ENCODE peak calls at places on chromosomes 6 and 20, in nine cellular contexts. One of them, this sample, is unnamed.

GRCh38 chr20:63682384-63683139 is 13.9 kb upstream of the TNFRSF6B start:
- DNase-seq in EL: peak
- DNase-seq in NCI-H1417: no peak
- DNase-seq in G401: no peak
- DNase-seq in fibroblast of the aortic adventitia: peak
- DNase-seq in iPS-NIHi11: peak
- DNase-seq in HCEC 1CT: peak
- DNase-seq in coronary artery: peak
- DNase-seq in cerebellar cortex: no peak
- DNase-seq in this sample: no peak

GRCh38 chr6:144213293-144213692 is 63.0 kb downstream of the STX11 start:
- DNase-seq in EL: no peak
- DNase-seq in NCI-H1417: no peak
- DNase-seq in G401: no peak
- DNase-seq in fibroblast of the aortic adventitia: no peak
- DNase-seq in iPS-NIHi11: no peak
- DNase-seq in HCEC 1CT: no peak
- DNase-seq in coronary artery: no peak
- DNase-seq in cerebellar cortex: no peak
- DNase-seq in this sample: no peak

GRCh38 chr6:170290306-170291128 is at the start of gene DLL1:
- DNase-seq in EL: peak
- DNase-seq in NCI-H1417: peak
- DNase-seq in G401: peak
- DNase-seq in fibroblast of the aortic adventitia: peak
- DNase-seq in iPS-NIHi11: no peak
- DNase-seq in HCEC 1CT: peak
- DNase-seq in coronary artery: peak
- DNase-seq in cerebellar cortex: peak
- DNase-seq in this sample: peak

GRCh38 chr20:6265204-6265904 is 142.5 kb upstream of the FERMT1 start:
- DNase-seq in EL: peak
- DNase-seq in NCI-H1417: peak
- DNase-seq in G401: peak
- DNase-seq in fibroblast of the aortic adventitia: peak
- DNase-seq in iPS-NIHi11: no peak
- DNase-seq in HCEC 1CT: peak
- DNase-seq in coronary artery: no peak
- DNase-seq in cerebellar cortex: peak
- DNase-seq in this sample: no peak

GRCh38 chr6:98657764-98658163 is 176.6 kb upstream of the POU3F2 start:
- DNase-seq in EL: peak
- DNase-seq in NCI-H1417: no peak
- DNase-seq in G401: no peak
- DNase-seq in fibroblast of the aortic adventitia: peak
- DNase-seq in iPS-NIHi11: peak
- DNase-seq in HCEC 1CT: no peak
- DNase-seq in coronary artery: no peak
- DNase-seq in cerebellar cortex: no peak
- DNase-seq in this sample: no peak

GRCh38 chr6:125196613-125197012 is 43.0 kb downstream of the TPD52L1 start:
- DNase-seq in EL: no peak
- DNase-seq in NCI-H1417: no peak
- DNase-seq in G401: no peak
- DNase-seq in fibroblast of the aortic adventitia: no peak
- DNase-seq in iPS-NIHi11: no peak
- DNase-seq in HCEC 1CT: no peak
- DNase-seq in coronary artery: no peak
- DNase-seq in cerebellar cortex: no peak
- DNase-seq in this sample: no peak

GRCh38 chr6:11366183-11366933 is 133.9 kb upstream of the NEDD9 start:
- DNase-seq in EL: no peak
- DNase-seq in NCI-H1417: no peak
- DNase-seq in G401: no peak
- DNase-seq in fibroblast of the aortic adventitia: no peak
- DNase-seq in iPS-NIHi11: no peak
- DNase-seq in HCEC 1CT: no peak
- DNase-seq in coronary artery: no peak
- DNase-seq in cerebellar cortex: no peak
- DNase-seq in this sample: no peak

GRCh38 chr6:89750338-89750737 is 69.3 kb downstream of the MDN1 start:
- DNase-seq in EL: no peak
- DNase-seq in NCI-H1417: no peak
- DNase-seq in G401: no peak
- DNase-seq in fibroblast of the aortic adventitia: no peak
- DNase-seq in iPS-NIHi11: no peak
- DNase-seq in HCEC 1CT: no peak
- DNase-seq in coronary artery: no peak
- DNase-seq in cerebellar cortex: no peak
- DNase-seq in this sample: no peak

GRCh38 chr6:19757036-19757435 is 80.1 kb upstream of the ID4 start:
- DNase-seq in EL: peak
- DNase-seq in NCI-H1417: no peak
- DNase-seq in G401: no peak
- DNase-seq in fibroblast of the aortic adventitia: peak
- DNase-seq in iPS-NIHi11: no peak
- DNase-seq in HCEC 1CT: peak
- DNase-seq in coronary artery: no peak
- DNase-seq in cerebellar cortex: no peak
- DNase-seq in this sample: no peak

GRCh38 chr6:101770116-101770515 is 376.6 kb downstream of the GRIK2 start:
- DNase-seq in EL: no peak
- DNase-seq in NCI-H1417: peak
- DNase-seq in G401: peak
- DNase-seq in fibroblast of the aortic adventitia: no peak
- DNase-seq in iPS-NIHi11: no peak
- DNase-seq in HCEC 1CT: no peak
- DNase-seq in coronary artery: no peak
- DNase-seq in cerebellar cortex: no peak
- DNase-seq in this sample: no peak

GRCh38 chr6:82711992-82712788 is 348.6 kb downstream of the TPBG start:
- DNase-seq in EL: peak
- DNase-seq in NCI-H1417: no peak
- DNase-seq in G401: no peak
- DNase-seq in fibroblast of the aortic adventitia: peak
- DNase-seq in iPS-NIHi11: no peak
- DNase-seq in HCEC 1CT: peak
- DNase-seq in coronary artery: no peak
- DNase-seq in cerebellar cortex: peak
- DNase-seq in this sample: no peak

GRCh38 chr20:53751394-53752368 is 158.0 kb upstream of the ZNF217 start:
- DNase-seq in EL: peak
- DNase-seq in NCI-H1417: no peak
- DNase-seq in G401: no peak
- DNase-seq in fibroblast of the aortic adventitia: peak
- DNase-seq in iPS-NIHi11: no peak
- DNase-seq in HCEC 1CT: no peak
- DNase-seq in coronary artery: no peak
- DNase-seq in cerebellar cortex: no peak
- DNase-seq in this sample: no peak

GRCh38 chr6:119351005-119351394 is 1.4 kb upstream of the MAN1A1 start:
- DNase-seq in EL: peak
- DNase-seq in NCI-H1417: peak
- DNase-seq in G401: no peak
- DNase-seq in fibroblast of the aortic adventitia: peak
- DNase-seq in iPS-NIHi11: no peak
- DNase-seq in HCEC 1CT: peak
- DNase-seq in coronary artery: no peak
- DNase-seq in cerebellar cortex: no peak
- DNase-seq in this sample: no peak

GRCh38 chr20:10639762-10640556 is 33.8 kb downstream of the JAG1 start:
- DNase-seq in EL: no peak
- DNase-seq in NCI-H1417: no peak
- DNase-seq in G401: peak
- DNase-seq in fibroblast of the aortic adventitia: no peak
- DNase-seq in iPS-NIHi11: no peak
- DNase-seq in HCEC 1CT: no peak
- DNase-seq in coronary artery: peak
- DNase-seq in cerebellar cortex: no peak
- DNase-seq in this sample: no peak

GRCh38 chr20:37517371-37517748 is 3.7 kb upstream of the NNAT start:
- DNase-seq in EL: no peak
- DNase-seq in NCI-H1417: no peak
- DNase-seq in G401: no peak
- DNase-seq in fibroblast of the aortic adventitia: no peak
- DNase-seq in iPS-NIHi11: no peak
- DNase-seq in HCEC 1CT: no peak
- DNase-seq in coronary artery: no peak
- DNase-seq in cerebellar cortex: no peak
- DNase-seq in this sample: no peak

GRCh38 chr20:33915726-33916331 is 77.9 kb upstream of the RALY start:
- DNase-seq in EL: peak
- DNase-seq in NCI-H1417: peak
- DNase-seq in G401: peak
- DNase-seq in fibroblast of the aortic adventitia: no peak
- DNase-seq in iPS-NIHi11: peak
- DNase-seq in HCEC 1CT: no peak
- DNase-seq in coronary artery: no peak
- DNase-seq in cerebellar cortex: peak
- DNase-seq in this sample: no peak

GRCh38 chr6:132969188-132969587 is 154.8 kb downstream of the RPS12 start:
- DNase-seq in EL: no peak
- DNase-seq in NCI-H1417: no peak
- DNase-seq in G401: no peak
- DNase-seq in fibroblast of the aortic adventitia: no peak
- DNase-seq in iPS-NIHi11: no peak
- DNase-seq in HCEC 1CT: no peak
- DNase-seq in coronary artery: no peak
- DNase-seq in cerebellar cortex: no peak
- DNase-seq in this sample: no peak

GRCh38 chr6:169939554-169940164 is 188.2 kb downstream of the ERMARD start:
- DNase-seq in EL: no peak
- DNase-seq in NCI-H1417: no peak
- DNase-seq in G401: no peak
- DNase-seq in fibroblast of the aortic adventitia: no peak
- DNase-seq in iPS-NIHi11: no peak
- DNase-seq in HCEC 1CT: no peak
- DNase-seq in coronary artery: no peak
- DNase-seq in cerebellar cortex: no peak
- DNase-seq in this sample: no peak

GRCh38 chr6:149924206-149924932 is 1.4 kb upstream of the RAET1G start:
- DNase-seq in EL: no peak
- DNase-seq in NCI-H1417: no peak
- DNase-seq in G401: no peak
- DNase-seq in fibroblast of the aortic adventitia: no peak
- DNase-seq in iPS-NIHi11: no peak
- DNase-seq in HCEC 1CT: no peak
- DNase-seq in coronary artery: peak
- DNase-seq in cerebellar cortex: no peak
- DNase-seq in this sample: peak

GRCh38 chr20:45833883-45834796 is 541 bp downstream of the SNX21 start:
- DNase-seq in EL: peak
- DNase-seq in NCI-H1417: peak
- DNase-seq in G401: peak
- DNase-seq in fibroblast of the aortic adventitia: peak
- DNase-seq in iPS-NIHi11: peak
- DNase-seq in HCEC 1CT: peak
- DNase-seq in coronary artery: peak
- DNase-seq in cerebellar cortex: peak
- DNase-seq in this sample: no peak

GRCh38 chr20:50913976-50914375 is 17.3 kb downstream of the ADNP start:
- DNase-seq in EL: peak
- DNase-seq in NCI-H1417: no peak
- DNase-seq in G401: no peak
- DNase-seq in fibroblast of the aortic adventitia: peak
- DNase-seq in iPS-NIHi11: no peak
- DNase-seq in HCEC 1CT: peak
- DNase-seq in coronary artery: no peak
- DNase-seq in cerebellar cortex: no peak
- DNase-seq in this sample: no peak